ENCODE peak calls at places on chromosomes 13 and 19, in five cellular contexts. I, F, Z, T and A are unnamed samples.

GRCh38 chr13:43268632-43269031 is 245.2 kb downstream of the DNAJC15 start:
- ATAC-seq in I (no peak), F (peak), Z (no peak), T (peak), A (no peak)

GRCh38 chr19:58350001-58350801 is 3.1 kb downstream of the A1BG start:
- ATAC-seq in I (no peak), F (no peak), Z (no peak), T (no peak), A (no peak)

GRCh38 chr19:58394821-58395219 is 636 bp upstream of the RNF225 start:
- ATAC-seq in I (peak), F (peak), Z (peak), T (peak), A (no peak)

GRCh38 chr13:32165791-32166190 is 134.2 kb downstream of the FRY start:
- ATAC-seq in I (no peak), F (peak), Z (no peak), T (peak), A (no peak)

GRCh38 chr13:93108111-93108581 is 118.5 kb upstream of the GPC6 start:
- ATAC-seq in I (no peak), F (no peak), Z (no peak), T (no peak), A (no peak)

GRCh38 chr13:95184317-95184716 is 116.9 kb downstream of the ABCC4 start:
- ATAC-seq in I (no peak), F (no peak), Z (no peak), T (no peak), A (no peak)

GRCh38 chr13:73544175-73544574 is 485.4 kb downstream of the KLF5 start:
- ATAC-seq in I (no peak), F (no peak), Z (no peak), T (no peak), A (no peak)

GRCh38 chr19:33520844-33521479 is 629 bp downstream of the PEPD start:
- ATAC-seq in I (no peak), F (no peak), Z (no peak), T (no peak), A (no peak)

GRCh38 chr19:41886761-41887710 is 4.1 kb downstream of the ARHGEF1 start:
- ATAC-seq in I (no peak), F (no peak), Z (no peak), T (no peak), A (no peak)

GRCh38 chr13:22061371-22061805 is 390.5 kb downstream of the FGF9 start:
- ATAC-seq in I (no peak), F (no peak), Z (no peak), T (no peak), A (no peak)

GRCh38 chr13:99133230-99133629 is 67.4 kb upstream of the UBAC2 start:
- ATAC-seq in I (no peak), F (no peak), Z (no peak), T (no peak), A (no peak)

GRCh38 chr13:93889430-93889829 is 590.1 kb downstream of the DCT start:
- ATAC-seq in I (no peak), F (no peak), Z (no peak), T (no peak), A (no peak)

DNA sequence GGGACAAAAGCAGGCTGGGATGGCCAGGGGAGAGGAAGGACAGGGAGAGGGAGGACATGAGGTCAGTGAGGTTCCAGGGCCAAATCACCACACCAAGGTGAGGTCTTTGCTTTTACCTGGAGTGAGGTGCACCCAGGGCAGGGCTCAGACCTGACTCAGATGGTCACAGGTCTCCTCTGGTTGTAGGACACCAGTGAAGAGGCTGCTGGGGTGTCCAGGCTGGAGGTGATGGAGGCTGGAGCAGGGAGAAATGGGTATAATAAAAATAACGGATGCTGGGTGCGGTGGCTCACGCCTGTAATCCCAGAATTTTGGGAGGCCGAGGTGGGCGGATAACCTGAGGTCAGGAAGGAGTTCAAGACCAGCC is 6.9 kb downstream of the GRAMD1A start:
- ATAC-seq in I (no peak), F (no peak), Z (no peak), T (no peak), A (no peak)
- H3K27ac ChIP-seq in I (peak), F (no peak), Z (peak), T (peak), A (no peak)

GRCh38 chr13:27510082-27510481 is 59.7 kb upstream of the MTIF3 start:
- ATAC-seq in I (no peak), F (no peak), Z (no peak), T (no peak), A (no peak)
- H3K27ac ChIP-seq in I (no peak), F (no peak), Z (no peak), T (no peak), A (no peak)

GRCh38 chr19:14496029-14496848 is at the start of gene GIPC1:
- ATAC-seq in I (peak), F (peak), Z (peak), T (peak), A (peak)

GRCh38 chr19:14495678-14496028 is 274 bp downstream of the GIPC1 start:
- ATAC-seq in I (no peak), F (no peak), Z (no peak), T (peak), A (no peak)

GRCh38 chr19:14492756-14493337 is 3.1 kb downstream of the GIPC1 start:
- ATAC-seq in I (no peak), F (no peak), Z (no peak), T (no peak), A (no peak)

GRCh38 chr19:14494910-14495677 is 833 bp downstream of the GIPC1 start:
- ATAC-seq in I (no peak), F (no peak), Z (peak), T (peak), A (no peak)

DNA sequence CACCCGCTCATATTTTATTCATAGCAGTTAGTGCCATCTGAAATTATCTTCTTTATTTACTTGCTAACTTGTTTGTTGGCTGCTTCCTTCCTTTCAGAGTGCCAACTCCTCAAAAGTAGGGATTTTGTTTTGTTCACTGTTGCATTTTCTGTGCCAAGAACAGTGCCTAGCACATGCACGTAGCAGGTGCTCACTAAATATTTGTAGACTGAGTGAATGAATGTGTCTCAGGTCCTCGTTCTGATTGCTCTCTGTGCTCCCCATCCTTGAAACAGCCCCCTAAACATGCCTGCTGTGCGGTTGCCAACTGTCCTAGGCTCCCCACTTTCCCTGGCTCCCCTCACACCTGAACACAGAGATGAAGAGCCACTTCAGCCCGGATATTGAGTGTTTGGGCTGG is 1.5 kb downstream of the GIPC1 start:
- ATAC-seq in I (no peak), F (no peak), Z (no peak), T (no peak), A (no peak)
- H3K27ac ChIP-seq in I (peak), F (no peak), Z (peak), T (peak), A (peak)

DNA sequence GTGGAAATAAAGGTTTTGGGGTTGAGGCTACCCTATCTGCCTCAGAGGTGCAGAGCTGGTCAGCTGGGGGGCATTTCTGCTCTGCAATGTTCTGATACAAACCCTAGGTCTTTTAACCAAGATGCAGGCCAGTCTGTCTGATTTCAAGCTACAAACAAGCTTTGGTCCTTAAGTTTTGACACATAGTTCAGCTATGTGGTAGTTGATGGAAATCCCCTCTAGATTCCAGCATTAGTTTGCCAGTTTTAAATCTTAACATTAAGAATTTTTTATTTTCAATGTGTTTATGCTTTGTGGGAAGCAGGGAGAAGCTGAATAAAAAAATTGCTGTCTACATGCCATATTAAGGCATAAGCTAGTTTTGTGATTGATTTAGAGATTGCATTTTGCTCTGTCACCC is 225.7 kb downstream of the LMO7 start:
- ATAC-seq in I (no peak), F (no peak), Z (no peak), T (no peak), A (no peak)
- H3K27ac ChIP-seq in I (no peak), F (peak), Z (no peak), T (no peak), A (no peak)